ENCODE peak calls at places on chromosomes 1 and 21, in eight cellular contexts. F, Z, L, C, D, J, G and V are unnamed samples.

GRCh38 chr1:1395166-1395565 is 4.0 kb downstream of the CCNL2 start:
- DNase-seq in F (no peak), Z (no peak), L (no peak), C (no peak), D (no peak), J (no peak), G (no peak), V (no peak)

GRCh38 chr1:15762546-15762945 is 4.0 kb downstream of the FBLIM1 start:
- DNase-seq in F (no peak), Z (no peak), L (no peak), C (no peak), D (no peak), J (no peak), G (no peak), V (no peak)

GRCh38 chr1:12125422-12126355 is 41.1 kb upstream of the TNFRSF1B start:
- DNase-seq in F (no peak), Z (no peak), L (peak; percentile 38), C (no peak), D (no peak), J (no peak), G (no peak), V (no peak)

GRCh38 chr21:29117372-29117955 is 13.0 kb upstream of the MAP3K7CL start:
- DNase-seq in F (no peak), Z (no peak), L (no peak), C (no peak), D (no peak), J (no peak), G (no peak), V (no peak)

GRCh38 chr1:52670599-52670998 is 27.5 kb downstream of the COA7 start:
- DNase-seq in F (no peak), Z (no peak), L (no peak), C (no peak), D (no peak), J (no peak), G (no peak), V (no peak)

GRCh38 chr1:44380666-44381177 is 24.3 kb upstream of the RNF220 start:
- DNase-seq in F (no peak), Z (no peak), L (no peak), C (no peak), D (no peak), J (no peak), G (no peak), V (no peak)

GRCh38 chr1:236141447-236142357 is 637 bp upstream of the GPR137B start:
- DNase-seq in F (no peak), Z (peak; percentile 52), L (peak; percentile 61), C (peak; percentile 49), D (no peak), J (peak; percentile 83), G (peak; percentile 55), V (peak; percentile 43)

GRCh38 chr1:20115479-20115878 is 3.9 kb downstream of the PLA2G2D start:
- DNase-seq in F (no peak), Z (no peak), L (no peak), C (no peak), D (no peak), J (no peak), G (no peak), V (no peak)

GRCh38 chr1:218090459-218090858 is 194.6 kb upstream of the RRP15 start:
- DNase-seq in F (no peak), Z (no peak), L (no peak), C (no peak), D (no peak), J (no peak), G (no peak), V (no peak)

GRCh38 chr21:44756416-44757185 is 45.0 kb downstream of the UBE2G2 start:
- DNase-seq in F (no peak), Z (no peak), L (no peak), C (no peak), D (no peak), J (no peak), G (no peak), V (no peak)